ENCODE peak calls at places on chromosome 5, in seven cellular contexts. Q, S, T, M, G, X and V are unnamed samples.

GRCh38 chr5:56259002-56259511 is 25.9 kb upstream of the ANKRD55 start:
- DNase-seq in Q (peak), S (no peak), T (no peak), M (no peak), G (no peak), X (peak), V (no peak)

GRCh38 chr5:138457532-138458275 is 7.6 kb upstream of the EGR1 start:
- DNase-seq in Q (no peak), S (no peak), T (no peak), M (no peak), G (no peak), X (no peak), V (no peak)

GRCh38 chr5:58239731-58240130 is 220.2 kb downstream of the PLK2 start:
- DNase-seq in Q (no peak), S (no peak), T (no peak), M (no peak), G (no peak), X (no peak), V (no peak)

GRCh38 chr5:40689442-40689841 is 9.7 kb downstream of the PTGER4 start:
- DNase-seq in Q (peak), S (no peak), T (no peak), M (no peak), G (no peak), X (no peak), V (no peak)

GRCh38 chr5:12691330-12691729 is 787.1 kb upstream of the CTNND2 start:
- DNase-seq in Q (no peak), S (no peak), T (no peak), M (no peak), G (no peak), X (no peak), V (no peak)

GRCh38 chr5:171188016-171188415 is 121.0 kb upstream of the TLX3 start:
- DNase-seq in Q (no peak), S (no peak), T (no peak), M (no peak), G (no peak), X (no peak), V (no peak)

GRCh38 chr5:4229866-4230265 is 634.2 kb downstream of the IRX1 start:
- DNase-seq in Q (no peak), S (no peak), T (no peak), M (no peak), G (no peak), X (no peak), V (no peak)

GRCh38 chr5:2017540-2018389 is 135.0 kb upstream of the IRX4 start:
- DNase-seq in Q (peak), S (no peak), T (no peak), M (no peak), G (no peak), X (peak), V (no peak)

GRCh38 chr5:1048861-1049838 is 40.5 kb downstream of the NKD2 start:
- DNase-seq in Q (no peak), S (no peak), T (no peak), M (no peak), G (peak), X (no peak), V (peak)

GRCh38 chr5:126383246-126383645 is 40.0 kb upstream of the GRAMD2B start:
- DNase-seq in Q (no peak), S (no peak), T (no peak), M (no peak), G (no peak), X (no peak), V (peak)

GRCh38 chr5:133249593-133249992 is 197.8 kb downstream of the HSPA4 start:
- DNase-seq in Q (no peak), S (no peak), T (no peak), M (no peak), G (no peak), X (no peak), V (no peak)

GRCh38 chr5:154039458-154039829 is 677 bp downstream of the MFAP3 start:
- DNase-seq in Q (no peak), S (no peak), T (no peak), M (no peak), G (no peak), X (no peak), V (no peak)

GRCh38 chr5:31757813-31758212 is 118.9 kb downstream of the PDZD2 start:
- DNase-seq in Q (no peak), S (no peak), T (no peak), M (no peak), G (no peak), X (no peak), V (no peak)

GRCh38 chr5:79474416-79475173 is 39.3 kb downstream of the HOMER1 start:
- DNase-seq in Q (peak), S (no peak), T (no peak), M (no peak), G (no peak), X (peak), V (no peak)

GRCh38 chr5:149776376-149777305 is 46.5 kb downstream of the PPARGC1B start:
- DNase-seq in Q (no peak), S (no peak), T (no peak), M (no peak), G (no peak), X (no peak), V (no peak)

GRCh38 chr5:90406466-90406865 is 3.1 kb downstream of the CETN3 start:
- DNase-seq in Q (no peak), S (no peak), T (no peak), M (no peak), G (no peak), X (no peak), V (no peak)